ENCODE peak calls at places on chromosomes 11 and 22, in eight cellular contexts. Z is SK-N-SH, J is keratinocyte, O is GM23248, W is PC-3, C is fibroblast of lung, B is neuronal stem cell, P is H9. A is an unnamed sample.

GRCh38 chr11:71532016-71532610 is 5.0 kb downstream of the KRTAP5-7 start:
- DNase-seq in Z (no peak), J (no peak), O (no peak), W (no peak), C (no peak), B (no peak), P (no peak), A (no peak)

GRCh38 chr11:13875643-13876042 is 86.9 kb upstream of the SPON1 start:
- DNase-seq in Z (no peak), J (no peak), O (no peak), W (no peak), C (no peak), B (peak), P (no peak), A (no peak)

GRCh38 chr11:70608568-70609314 is 210.4 kb downstream of the CTTN start:
- DNase-seq in Z (no peak), J (no peak), O (peak), W (no peak), C (peak), B (no peak), P (no peak), A (no peak)

GRCh38 chr11:128902515-128903066 is 11.4 kb downstream of the KCNJ5 start:
- DNase-seq in Z (no peak), J (no peak), O (peak), W (no peak), C (peak), B (no peak), P (no peak), A (no peak)

GRCh38 chr11:103183981-103184592 is 74.9 kb downstream of the DYNC2H1 start:
- DNase-seq in Z (no peak), J (no peak), O (no peak), W (no peak), C (peak), B (no peak), P (no peak), A (no peak)

GRCh38 chr11:128116447-128117240 is 470.7 kb downstream of the ETS1 start:
- DNase-seq in Z (no peak), J (no peak), O (peak), W (peak), C (no peak), B (no peak), P (no peak), A (no peak)

GRCh38 chr22:37739000-37739399 is 42.2 kb downstream of the TRIOBP start:
- DNase-seq in Z (no peak), J (no peak), O (peak), W (no peak), C (peak), B (no peak), P (no peak), A (no peak)

GRCh38 chr11:99925968-99926367 is 761.1 kb upstream of the ARHGAP42 start:
- DNase-seq in Z (no peak), J (no peak), O (no peak), W (no peak), C (no peak), B (no peak), P (no peak), A (no peak)

GRCh38 chr22:17471901-17472566 is 91.3 kb upstream of the SLC25A18 start:
- DNase-seq in Z (no peak), J (no peak), O (peak), W (no peak), C (no peak), B (peak), P (no peak), A (no peak)

GRCh38 chr11:123194308-123195181 is 503 bp downstream of the CLMP start:
- DNase-seq in Z (peak), J (no peak), O (peak), W (peak), C (no peak), B (peak), P (peak), A (no peak)

GRCh38 chr22:24416095-24416494 is 11.3 kb upstream of the ADORA2A start:
- DNase-seq in Z (peak), J (no peak), O (no peak), W (no peak), C (no peak), B (no peak), P (no peak), A (no peak)

GRCh38 chr11:67396587-67397398 is 4.9 kb downstream of the PPP1CA start:
- DNase-seq in Z (no peak), J (no peak), O (no peak), W (no peak), C (no peak), B (no peak), P (peak), A (no peak)

GRCh38 chr11:8022876-8023275 is 35.7 kb downstream of the EIF3F start:
- DNase-seq in Z (no peak), J (no peak), O (no peak), W (no peak), C (no peak), B (no peak), P (peak), A (no peak)

GRCh38 chr11:3802016-3802790 is 4.8 kb upstream of the NUP98 start:
- DNase-seq in Z (no peak), J (no peak), O (peak), W (no peak), C (peak), B (no peak), P (no peak), A (no peak)

GRCh38 chr22:47599753-47600152 is 837.3 kb downstream of the TBC1D22A start:
- DNase-seq in Z (peak), J (no peak), O (no peak), W (no peak), C (no peak), B (no peak), P (no peak), A (no peak)

GRCh38 chr11:834371-835316 is 1.9 kb downstream of the CD151 start:
- DNase-seq in Z (no peak), J (peak), O (peak), W (peak), C (peak), B (no peak), P (peak), A (no peak)

GRCh38 chr11:66443602-66444001 is 5.0 kb upstream of the MRPL11 start:
- DNase-seq in Z (no peak), J (no peak), O (peak), W (peak), C (peak), B (no peak), P (no peak), A (no peak)

GRCh38 chr22:46972256-46972655 is 209.8 kb downstream of the TBC1D22A start:
- DNase-seq in Z (no peak), J (no peak), O (no peak), W (no peak), C (no peak), B (no peak), P (no peak), A (no peak)

GRCh38 chr11:61080986-61081590 is 21.2 kb upstream of the CD5 start:
- DNase-seq in Z (no peak), J (no peak), O (no peak), W (no peak), C (no peak), B (no peak), P (no peak), A (no peak)

GRCh38 chr11:128862913-128863660 is 4.0 kb downstream of the KCNJ1 start:
- DNase-seq in Z (no peak), J (no peak), O (peak), W (peak), C (peak), B (no peak), P (no peak), A (no peak)

DNA sequence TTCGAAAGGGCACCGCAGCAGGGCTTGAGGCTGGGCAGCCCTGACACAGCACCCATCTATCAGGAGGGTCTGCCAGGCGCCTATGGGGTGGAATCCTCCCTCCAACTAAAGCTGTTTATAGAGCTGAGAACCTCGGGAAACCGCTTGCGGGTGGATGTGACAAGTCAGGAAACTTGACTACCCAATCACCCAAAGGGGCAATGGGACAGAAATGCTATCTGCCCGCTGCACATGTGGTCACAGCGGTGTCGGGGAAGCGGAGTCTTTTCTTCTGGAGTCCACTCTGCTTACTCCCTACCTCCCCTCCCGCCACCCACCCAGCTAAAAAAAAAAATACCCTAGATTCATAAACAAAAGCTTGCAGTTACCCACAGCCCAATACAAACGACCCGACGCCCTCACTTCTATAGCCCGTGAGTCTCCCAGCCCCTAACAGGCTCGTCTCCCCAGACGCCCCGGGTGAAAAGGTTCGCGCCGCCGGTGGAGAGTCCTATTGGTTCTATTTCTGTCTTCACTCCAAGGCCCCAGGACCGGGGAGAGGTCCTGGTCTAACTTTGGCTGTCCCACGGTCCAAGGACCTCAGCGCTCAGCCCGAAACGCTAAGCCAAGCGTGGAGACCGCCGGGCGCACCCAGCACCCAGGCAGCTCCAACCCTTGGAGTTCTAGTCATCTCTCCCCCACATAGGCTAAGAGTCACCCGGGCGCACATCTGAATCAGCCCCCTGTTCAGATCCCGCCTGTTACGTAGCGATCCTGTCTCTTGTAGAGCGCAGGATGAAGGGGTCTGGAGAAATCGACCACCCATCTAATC is 1.4 kb downstream of the TRPC6 start:
- DNase-seq in Z (peak), J (no peak), O (peak), W (no peak), C (no peak), B (no peak), P (no peak), A (no peak)
- H3K9ac ChIP-seq in Z (no peak), J (peak), O (no peak), W (no peak), C (peak), B (peak), P (no peak), A (no peak)

GRCh38 chr11:112523477-112523876 is 262.8 kb upstream of the PLET1 start:
- DNase-seq in Z (peak), J (no peak), O (peak), W (no peak), C (no peak), B (peak), P (no peak), A (no peak)
- H2AFZ ChIP-seq in Z (no peak), J (no peak), O (peak), W (no peak), C (no peak), B (peak), P (no peak), A (no peak)

GRCh38 chr22:32717337-32718240 is 83.9 kb upstream of the TIMP3 start:
- DNase-seq in Z (no peak), J (peak), O (no peak), W (no peak), C (peak), B (no peak), P (no peak), A (no peak)
- H3K9ac ChIP-seq in Z (no peak), J (no peak), O (no peak), W (no peak), C (no peak), B (no peak), P (no peak), A (no peak)

GRCh38 chr11:111582881-111583280 is 19.4 kb upstream of the SIK2 start:
- DNase-seq in Z (no peak), J (no peak), O (no peak), W (no peak), C (no peak), B (no peak), P (no peak), A (no peak)

GRCh38 chr11:111589114-111589513 is 13.1 kb upstream of the SIK2 start:
- DNase-seq in Z (peak), J (no peak), O (no peak), W (no peak), C (no peak), B (no peak), P (no peak), A (no peak)

GRCh38 chr11:111582163-111582562 is 20.1 kb upstream of the SIK2 start:
- DNase-seq in Z (no peak), J (no peak), O (peak), W (no peak), C (no peak), B (no peak), P (no peak), A (no peak)

GRCh38 chr11:111586305-111586915 is 15.8 kb upstream of the SIK2 start:
- DNase-seq in Z (peak), J (no peak), O (peak), W (peak), C (peak), B (no peak), P (no peak), A (peak)

GRCh38 chr11:111585371-111585770 is 16.9 kb upstream of the SIK2 start:
- DNase-seq in Z (no peak), J (no peak), O (peak), W (peak), C (peak), B (no peak), P (no peak), A (no peak)
- H2AFZ ChIP-seq in Z (peak), J (peak), O (peak), W (no peak), C (peak), B (no peak), P (no peak), A (no peak)

GRCh38 chr11:47389577-47390072 is 11.3 kb upstream of the SPI1 start:
- DNase-seq in Z (no peak), J (no peak), O (no peak), W (no peak), C (no peak), B (no peak), P (no peak), A (no peak)
- H3K9ac ChIP-seq in Z (no peak), J (no peak), O (no peak), W (no peak), C (no peak), B (no peak), P (no peak), A (no peak)

DNA sequence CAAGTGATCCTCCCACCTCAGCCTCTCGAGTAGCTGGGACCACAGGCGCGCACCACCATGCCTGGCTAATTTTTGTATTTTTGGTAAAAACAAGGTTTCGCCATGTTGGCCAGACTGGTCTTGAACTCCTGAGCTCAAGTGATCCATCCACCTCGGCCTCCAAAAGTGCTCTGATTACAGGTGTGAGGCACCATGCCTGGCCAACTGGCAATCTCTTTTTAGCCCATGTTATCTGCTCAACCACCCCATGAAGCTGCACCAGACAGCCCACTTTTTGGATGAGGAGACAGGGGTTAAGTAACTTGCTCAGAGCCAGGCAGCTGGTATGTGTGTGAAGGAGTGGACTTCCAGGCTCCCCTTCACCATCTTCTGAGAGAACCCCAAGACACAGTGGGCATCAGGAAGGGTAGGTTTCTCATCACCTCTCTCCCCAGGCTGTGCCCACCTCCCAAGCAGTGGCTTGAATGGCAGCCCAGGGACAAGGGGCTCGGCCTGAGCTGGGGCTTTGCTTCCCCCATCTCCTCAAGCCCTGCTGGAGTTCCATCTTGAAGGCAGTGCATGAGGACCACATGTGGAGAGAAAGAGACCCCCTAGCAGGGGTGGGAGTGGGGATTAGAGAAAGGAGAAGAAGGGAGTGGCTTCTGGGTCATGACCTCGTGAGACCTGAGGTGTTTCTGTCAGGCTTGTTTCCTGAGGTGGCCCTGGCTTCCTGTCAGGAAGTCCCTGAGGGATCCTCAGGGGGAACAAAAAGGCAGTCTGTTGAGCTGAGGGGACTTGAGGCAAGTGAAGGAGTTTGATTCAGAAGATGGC is 87.5 kb upstream of the PARVA start:
- DNase-seq in Z (peak), J (no peak), O (no peak), W (no peak), C (no peak), B (no peak), P (no peak), A (no peak)
- H2AFZ ChIP-seq in Z (no peak), J (no peak), O (no peak), W (no peak), C (no peak), B (no peak), P (no peak), A (no peak)

DNA sequence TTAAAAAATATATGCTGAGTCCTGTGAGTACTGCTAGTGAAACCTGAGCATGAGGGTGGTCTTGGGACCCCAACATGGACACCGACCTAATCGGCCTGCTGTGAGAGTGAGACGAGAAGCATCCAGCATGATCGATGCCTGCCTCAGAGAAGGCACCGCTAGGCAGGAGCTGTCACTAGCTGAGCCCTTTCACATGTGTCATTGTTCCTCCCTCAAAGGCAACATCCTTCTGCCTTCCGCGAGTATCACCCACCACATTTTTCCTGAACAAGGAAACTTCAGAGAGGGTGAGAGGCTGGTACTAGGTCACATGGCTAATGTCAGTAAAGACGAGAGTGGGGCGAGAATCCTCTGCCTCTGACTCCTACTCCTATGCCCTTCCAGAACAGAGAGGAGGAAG is 35.6 kb downstream of the AP1B1 start:
- DNase-seq in Z (no peak), J (no peak), O (no peak), W (no peak), C (no peak), B (no peak), P (no peak), A (no peak)
- H3K9ac ChIP-seq in Z (no peak), J (no peak), O (no peak), W (no peak), C (no peak), B (no peak), P (no peak), A (no peak)

GRCh38 chr11:44992181-44992582 is 41.5 kb upstream of the TP53I11 start:
- DNase-seq in Z (no peak), J (no peak), O (peak), W (no peak), C (no peak), B (no peak), P (peak), A (no peak)
- H2AFZ ChIP-seq in Z (no peak), J (no peak), O (no peak), W (no peak), C (no peak), B (no peak), P (no peak), A (no peak)

A was measured in MM.1S.